ENCODE peak calls at places on chromosome 4, in four cellular contexts. A is heart left ventricle, I is fibroblast of lung, W is transverse colon. E is an unnamed sample. For H3K4me1, the result is how much of the 10 kb centered on the place peaks cover.

GRCh38 chr4:93994175-93994994 is 165.8 kb downstream of the ATOH1 start:
- DNase-seq in A (no peak), I (no peak), W (no peak), E (no peak)

GRCh38 chr4:101355767-101356702 is 8.7 kb upstream of the PPP3CA start:
- DNase-seq in A (no peak), I (peak), W (no peak), E (no peak)

GRCh38 chr4:40241936-40242590 is 45.2 kb downstream of the RHOH start:
- DNase-seq in A (no peak), I (peak), W (no peak), E (no peak)

GRCh38 chr4:139815646-139816601 is 150.3 kb downstream of the MGST2 start:
- DNase-seq in A (peak), I (peak), W (peak), E (no peak)

GRCh38 chr4:56698329-56698728 is 17.2 kb upstream of the HOPX start:
- DNase-seq in A (no peak), I (peak), W (no peak), E (no peak)

GRCh38 chr4:178471385-178471784 is 1029.1 kb upstream of the AGA start:
- DNase-seq in A (no peak), I (no peak), W (no peak), E (no peak)

GRCh38 chr4:168367065-168367464 is 48.5 kb upstream of the DDX60 start:
- DNase-seq in A (no peak), I (no peak), W (no peak), E (no peak)

GRCh38 chr4:140092094-140092820 is 61.7 kb downstream of the MAML3 start:
- DNase-seq in A (peak), I (peak), W (peak), E (peak)

GRCh38 chr4:124334119-124334518 is 378.4 kb downstream of the ANKRD50 start:
- DNase-seq in A (no peak), I (peak), W (no peak), E (peak)

GRCh38 chr4:146439999-146440398 is 81.7 kb downstream of the SLC10A7 start:
- DNase-seq in A (no peak), I (no peak), W (no peak), E (no peak)

GRCh38 chr4:81620442-81620841 is 148.7 kb upstream of the RASGEF1B start:
- DNase-seq in A (no peak), I (no peak), W (no peak), E (no peak)

GRCh38 chr4:111535792-111536191 is 609.5 kb upstream of the FAM241A start:
- DNase-seq in A (no peak), I (peak), W (no peak), E (no peak)

GRCh38 chr4:139514382-139515059 is 41.5 kb downstream of the SETD7 start:
- DNase-seq in A (no peak), I (no peak), W (no peak), E (no peak)

GRCh38 chr4:77579406-77580076 is 26.1 kb upstream of the CXCL13 start:
- DNase-seq in A (no peak), I (peak), W (no peak), E (no peak)

GRCh38 chr4:128590034-128590740 is 219.3 kb upstream of the JADE1 start:
- DNase-seq in A (no peak), I (no peak), W (no peak), E (no peak)

GRCh38 chr4:153710681-153711080 is 26.6 kb downstream of the TLR2 start:
- DNase-seq in A (no peak), I (no peak), W (no peak), E (no peak)

GRCh38 chr4:74038161-74039064 is at the start of gene CXCL3:
- DNase-seq in A (peak), I (peak), W (peak), E (no peak)

GRCh38 chr4:169557061-169557636 is 55.2 kb downstream of the NEK1 start:
- DNase-seq in A (no peak), I (peak), W (no peak), E (no peak)

GRCh38 chr4:56315543-56315942 is 71.7 kb downstream of the AASDH start:
- DNase-seq in A (no peak), I (no peak), W (no peak), E (no peak)

DNA sequence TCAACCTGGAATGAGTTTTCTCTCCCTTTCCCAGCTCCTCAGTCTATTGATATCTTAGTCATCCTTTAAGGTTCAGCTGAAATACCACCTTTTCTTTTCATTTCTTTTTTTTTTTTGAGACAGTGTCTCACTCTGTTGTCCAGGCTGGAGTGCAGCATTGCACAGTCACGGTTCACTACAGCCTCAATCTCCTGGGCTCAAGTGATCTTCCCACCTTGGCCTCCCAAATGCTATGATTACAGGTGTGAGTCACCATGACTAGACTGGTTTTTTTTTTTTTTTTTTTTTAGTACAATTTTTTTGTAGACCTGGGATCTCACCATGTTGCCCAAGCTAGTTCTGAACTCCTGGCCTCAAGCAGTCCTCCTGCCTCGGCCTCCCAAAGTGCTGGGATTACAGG is 28.9 kb downstream of the AFF1 start:
- DNase-seq in A (no peak), I (peak), W (no peak), E (no peak)
- H3K27ac ChIP-seq in A (no peak), I (no peak), W (no peak), E (no peak)

GRCh38 chr4:152097371-152097770 is 336.6 kb upstream of the GATB start:
- DNase-seq in A (no peak), I (no peak), W (no peak), E (no peak)

GRCh38 chr4:152098365-152099060 is 337.7 kb upstream of the GATB start:
- DNase-seq in A (no peak), I (no peak), W (no peak), E (no peak)

GRCh38 chr4:152095701-152096070 is 334.9 kb upstream of the GATB start:
- DNase-seq in A (no peak), I (peak), W (no peak), E (no peak)

GRCh38 chr4:152099061-152099425 is 338.2 kb upstream of the GATB start:
- DNase-seq in A (no peak), I (no peak), W (no peak), E (no peak)

GRCh38 chr4:152094851-152095700 is 334.3 kb upstream of the GATB start:
- DNase-seq in A (no peak), I (peak), W (no peak), E (no peak)
- H3K4me1 ChIP-seq in A (under half), I (under half), W (under half), E (under half)

GRCh38 chr4:147791341-147791740 is 59.5 kb downstream of the ARHGAP10 start:
- DNase-seq in A (no peak), I (no peak), W (no peak), E (no peak)

GRCh38 chr4:147790412-147790811 is 58.5 kb downstream of the ARHGAP10 start:
- DNase-seq in A (no peak), I (no peak), W (no peak), E (no peak)

GRCh38 chr4:147788791-147789190 is 56.9 kb downstream of the ARHGAP10 start:
- DNase-seq in A (no peak), I (no peak), W (no peak), E (no peak)

GRCh38 chr4:147791870-147792269 is 60.0 kb downstream of the ARHGAP10 start:
- DNase-seq in A (no peak), I (no peak), W (no peak), E (no peak)

DNA sequence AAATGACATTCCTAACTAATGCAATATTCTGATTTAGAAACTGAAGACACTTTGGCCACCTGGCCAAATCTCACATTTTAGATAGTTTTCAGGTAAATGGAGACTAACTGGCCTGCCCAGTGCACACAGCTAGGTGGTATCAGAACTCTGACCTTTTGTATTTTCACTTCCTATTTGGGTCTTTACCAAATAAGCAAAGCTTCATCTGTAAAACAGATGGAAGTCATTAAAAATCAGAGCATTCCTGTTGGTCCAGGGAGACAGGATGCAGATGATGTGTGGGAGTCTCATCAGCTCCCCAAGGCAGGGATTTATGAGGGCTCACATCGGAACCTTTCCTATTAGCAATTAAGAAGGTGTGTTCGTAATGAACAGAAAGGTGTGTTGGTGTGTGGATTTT is 57.7 kb downstream of the ARHGAP10 start:
- DNase-seq in A (no peak), I (no peak), W (no peak), E (no peak)
- H3K27ac ChIP-seq in A (peak), I (no peak), W (peak), E (no peak)

GRCh38 chr4:164937576-164938270 is 39.7 kb downstream of the TRIM61 start:
- DNase-seq in A (no peak), I (no peak), W (no peak), E (no peak)
- H3K4me1 ChIP-seq in A (under half), I (under half), W (under half), E (under half)

DNA sequence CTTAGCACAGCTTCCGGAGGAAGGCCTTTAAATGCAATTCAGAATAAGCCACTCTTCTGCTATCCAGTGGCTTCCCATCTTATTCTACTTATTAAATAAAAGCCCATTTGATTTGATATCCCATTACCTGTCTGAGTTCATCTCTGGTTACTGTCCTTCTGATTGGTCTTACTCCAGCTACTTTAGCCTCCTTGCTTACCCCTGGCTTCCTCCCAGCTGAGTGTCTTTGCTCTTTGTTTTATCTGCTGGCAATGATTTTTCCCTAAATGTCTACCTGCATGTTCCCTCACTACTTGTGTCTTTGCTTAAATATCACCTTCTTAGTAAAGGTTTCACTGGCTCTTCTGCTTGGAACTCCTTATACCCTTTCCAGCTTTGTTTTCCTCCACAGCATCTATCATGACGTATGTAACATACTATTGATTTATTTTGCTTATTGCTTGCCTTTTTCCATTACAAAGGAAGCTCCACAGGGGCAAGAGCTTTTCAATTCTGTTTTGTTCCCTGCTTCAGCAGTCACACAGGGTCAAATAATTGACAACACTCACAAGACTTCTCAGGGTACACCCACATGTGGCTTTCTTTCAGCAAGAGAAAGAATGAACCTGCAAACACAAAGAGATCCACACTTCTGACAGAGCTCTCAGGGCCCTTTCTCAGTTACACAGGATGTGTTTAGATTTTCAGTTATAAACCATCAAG is 63.8 kb downstream of the TBC1D19 start:
- DNase-seq in A (no peak), I (no peak), W (no peak), E (no peak)
- H3K27ac ChIP-seq in A (no peak), I (no peak), W (no peak), E (no peak)

DNA sequence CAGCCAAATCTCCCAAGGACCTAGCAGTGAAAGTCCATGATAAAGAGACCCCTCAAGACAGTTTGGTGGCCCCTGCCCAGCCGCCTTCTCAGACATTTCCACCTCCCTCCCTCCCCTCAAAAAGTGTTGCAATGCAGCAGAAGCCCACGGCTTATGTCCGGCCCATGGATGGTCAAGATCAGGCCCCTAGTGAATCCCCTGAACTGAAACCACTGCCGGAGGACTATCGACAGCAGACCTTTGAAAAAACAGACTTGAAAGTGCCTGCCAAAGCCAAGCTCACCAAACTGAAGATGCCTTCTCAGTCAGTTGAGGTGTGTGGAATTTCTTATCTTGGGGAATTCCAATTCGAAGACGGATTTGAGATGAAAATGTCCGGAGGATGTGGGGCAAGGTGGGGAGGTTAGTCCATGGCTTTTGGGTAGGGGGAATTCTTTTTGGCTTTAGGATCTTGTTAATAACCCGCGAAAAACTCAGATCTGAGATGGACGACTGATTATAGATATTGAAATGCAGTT is 112.5 kb downstream of the AFF1 start:
- DNase-seq in A (no peak), I (no peak), W (no peak), E (no peak)
- H3K4me1 ChIP-seq in A (under half), I (under half), W (half or more), E (under half)

DNA sequence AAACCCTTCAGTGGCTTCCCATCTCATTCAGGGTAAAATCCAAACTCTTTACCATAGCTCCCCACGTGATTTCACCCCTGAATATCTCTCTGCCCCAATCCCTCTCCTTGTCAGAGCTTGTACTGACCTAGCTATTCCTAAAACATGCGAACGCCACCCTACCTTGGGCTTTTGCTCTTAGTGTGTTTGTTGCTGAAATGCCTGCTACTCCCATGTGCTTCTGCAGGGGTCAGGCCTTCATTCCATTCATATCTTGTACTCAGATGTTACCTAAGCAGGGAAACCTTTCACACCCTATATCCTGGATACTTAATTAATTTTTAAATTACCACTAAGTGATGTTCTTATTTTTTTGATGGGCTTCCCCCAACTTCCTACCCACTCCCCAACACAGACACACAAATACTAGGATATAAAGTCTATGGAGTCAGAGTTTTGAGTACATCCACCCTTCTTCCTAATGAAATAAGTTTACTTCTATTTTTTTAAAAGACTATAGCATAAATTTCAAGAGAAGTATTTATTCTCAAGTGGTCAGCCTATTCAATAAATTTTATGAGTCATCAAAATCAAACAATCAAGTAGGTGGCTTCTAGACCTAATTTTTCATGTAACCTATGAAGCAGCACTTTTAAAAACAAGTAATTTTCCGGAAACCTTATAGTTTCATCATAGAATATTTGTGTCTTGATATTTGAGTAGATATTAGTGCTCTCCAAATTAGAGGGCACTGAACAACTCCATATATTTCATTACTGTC is 189.4 kb downstream of the RAPGEF2 start:
- DNase-seq in A (no peak), I (no peak), W (no peak), E (no peak)
- H3K27ac ChIP-seq in A (no peak), I (no peak), W (no peak), E (no peak)

GRCh38 chr4:2934813-2935761 is 28.1 kb downstream of the NOP14 start:
- DNase-seq in A (peak), I (peak), W (peak), E (peak)

GRCh38 chr4:2932951-2933565 is 30.1 kb downstream of the NOP14 start:
- DNase-seq in A (no peak), I (no peak), W (no peak), E (no peak)

GRCh38 chr4:2934077-2934812 is 29.0 kb downstream of the NOP14 start:
- DNase-seq in A (peak), I (peak), W (peak), E (no peak)

GRCh38 chr4:2932561-2932950 is 30.6 kb downstream of the NOP14 start:
- DNase-seq in A (no peak), I (no peak), W (no peak), E (no peak)

GRCh38 chr4:2933566-2934076 is 29.6 kb downstream of the NOP14 start:
- DNase-seq in A (no peak), I (no peak), W (no peak), E (no peak)
- H3K4me1 ChIP-seq in A (under half), I (under half), W (half or more), E (under half)

DNA sequence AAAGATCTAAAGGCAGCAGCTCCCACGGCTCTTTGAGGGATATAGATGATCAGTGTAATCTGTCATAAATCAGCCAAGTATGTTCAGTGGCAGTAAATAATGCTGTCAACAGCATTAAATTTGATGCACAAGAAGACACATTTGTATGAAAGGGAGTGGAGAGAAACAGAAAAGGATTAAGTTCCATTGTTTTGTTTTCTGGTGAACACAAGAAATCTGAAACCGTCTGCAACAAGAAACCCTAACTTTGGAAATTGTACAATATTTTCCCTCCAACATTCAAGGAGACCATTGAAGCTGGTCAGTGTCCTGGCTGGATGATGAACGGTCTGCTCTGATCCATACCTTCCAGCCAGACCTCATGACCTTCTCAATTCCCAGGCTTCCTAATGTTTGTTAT is 27.6 kb upstream of the C1QTNF7 start:
- DNase-seq in A (no peak), I (no peak), W (no peak), E (no peak)
- H3K27ac ChIP-seq in A (peak), I (no peak), W (peak), E (no peak)

GRCh38 chr4:165208322-165208652 is 926 bp downstream of the KLHL2 start:
- DNase-seq in A (no peak), I (no peak), W (no peak), E (no peak)
- H3K4me1 ChIP-seq in A (under half), I (under half), W (under half), E (under half)